ENCODE peak calls at places on chromosome 7, in six cellular contexts. Y, O, P, W, Z and U are unnamed samples.

GRCh38 chr7:24739306-24739705 is 18.0 kb downstream of the GSDME start:
- DNase-seq in Y (no peak), O (no peak), P (no peak), W (no peak), Z (no peak), U (no peak)

GRCh38 chr7:130899071-130899451 is 165.1 kb upstream of the KLF14 start:
- DNase-seq in Y (no peak), O (no peak), P (no peak), W (peak), Z (no peak), U (no peak)

GRCh38 chr7:4845740-4846142 is 16.1 kb downstream of the PAPOLB start:
- DNase-seq in Y (no peak), O (peak), P (no peak), W (no peak), Z (no peak), U (no peak)

GRCh38 chr7:115477193-115477651 is 553.3 kb downstream of the TFEC start:
- DNase-seq in Y (no peak), O (peak), P (no peak), W (no peak), Z (no peak), U (no peak)

GRCh38 chr7:44909596-44909995 is 24.3 kb upstream of the PURB start:
- DNase-seq in Y (no peak), O (no peak), P (no peak), W (no peak), Z (no peak), U (no peak)

GRCh38 chr7:21367081-21367480 is 60.8 kb upstream of the SP4 start:
- DNase-seq in Y (no peak), O (no peak), P (peak), W (peak), Z (no peak), U (no peak)

GRCh38 chr7:98788921-98789320 is 80.9 kb downstream of the TMEM130 start:
- DNase-seq in Y (no peak), O (peak), P (no peak), W (no peak), Z (no peak), U (no peak)

GRCh38 chr7:140176271-140176701 is 497 bp downstream of the KDM7A start:
- DNase-seq in Y (peak), O (no peak), P (peak), W (no peak), Z (no peak), U (no peak)

GRCh38 chr7:135177021-135177696 is 6.7 kb upstream of the CYREN start:
- DNase-seq in Y (no peak), O (no peak), P (no peak), W (peak), Z (no peak), U (no peak)

GRCh38 chr7:26857534-26858228 is 6.7 kb downstream of the SKAP2 start:
- DNase-seq in Y (no peak), O (peak), P (peak), W (no peak), Z (no peak), U (no peak)

GRCh38 chr7:74283858-74284447 is 5.3 kb upstream of the CLIP2 start:
- DNase-seq in Y (no peak), O (no peak), P (no peak), W (no peak), Z (no peak), U (no peak)

GRCh38 chr7:127897704-127898454 is 133.4 kb downstream of the LRRC4 start:
- DNase-seq in Y (peak), O (no peak), P (peak), W (peak), Z (no peak), U (no peak)